ENCODE peak calls at places on chromosomes 7 and 10, in seven cellular contexts. C is substantia nigra; H is activated CD8-positive, alpha-beta memory T cell treated with anti-CD3 and anti-CD28 coated beads for 4 hours; E is stimulated activated effector memory CD8-positive, alpha-beta T cell treated with anti-CD3 and anti-CD28 coated beads, Interleukin-12 subunit alpha, Interleukin-12 subunit beta, amount 100 ng/mL, for 72 hours; N is PC-3; Z is WTC11; L is mucosa of gallbladder. R is an unnamed sample.

GRCh38 chr10:83037653-83038052 is 1101.7 kb upstream of the GHITM start:
- DNase-seq in N (no peak), H (no peak), L (no peak), C (no peak), E (no peak), Z (no peak), R (no peak)

GRCh38 chr7:24290004-24290641 is 6.1 kb downstream of the NPY start:
- DNase-seq in N (peak; percentile 71), H (peak; percentile 14), L (no peak), E (peak; percentile 63), Z (peak; percentile 36), C (peak; percentile 5), R (peak; percentile 68)

GRCh38 chr10:90125966-90126600 is 424.7 kb downstream of the KIF20B start:
- DNase-seq in E (no peak), H (no peak), N (no peak), C (no peak), L (no peak), Z (no peak), R (peak; percentile 46)

GRCh38 chr7:92448185-92448747 is 984 bp downstream of the GATAD1 start:
- DNase-seq in E (peak; percentile 76), N (peak; percentile 51), C (peak; percentile 14), Z (no peak), H (peak; percentile 24), L (peak; percentile 56), R (peak; percentile 63)

GRCh38 chr7:5143935-5144903 is 45.8 kb upstream of the WIPI2 start:
- DNase-seq in E (peak; percentile 71), H (peak; percentile 44), L (peak; percentile 12), N (no peak), C (peak; percentile 10), Z (peak; percentile 14), R (no peak)

GRCh38 chr10:490891-491571 is 198.4 kb downstream of the DIP2C start:
- DNase-seq in C (peak; percentile 58), H (no peak), Z (no peak), E (no peak), N (no peak), L (peak; percentile 44), R (peak; percentile 19)

GRCh38 chr7:36638140-36638539 is 86.2 kb downstream of the AOAH start:
- DNase-seq in H (no peak), L (no peak), Z (no peak), N (no peak), C (no peak), E (no peak), R (no peak)

GRCh38 chr7:29620531-29620930 is 56.9 kb downstream of the PRR15 start:
- DNase-seq in H (no peak), N (peak; percentile 7), E (no peak), L (no peak), Z (no peak), C (no peak), R (peak; percentile 36)

GRCh38 chr7:78226059-78226658 is 427.6 kb downstream of the PHTF2 start:
- DNase-seq in Z (peak; percentile 86), C (peak; percentile 28), L (no peak), H (no peak), E (peak; percentile 52), N (peak; percentile 32), R (peak; percentile 53)

GRCh38 chr7:100483728-100484635 is at the start of gene NYAP1:
- DNase-seq in E (no peak), H (no peak), N (peak; percentile 43), C (peak; percentile 69), L (no peak), Z (peak; percentile 63), R (peak; percentile 69)

GRCh38 chr10:124347956-124348355 is 70.8 kb downstream of the OAT start:
- DNase-seq in C (no peak), H (no peak), N (no peak), E (no peak), Z (peak; percentile 46), L (no peak), R (no peak)